ENCODE peak calls at places on chromosomes 11 and 22, in seven cellular contexts. A is lower leg skin, O is osteoblast, C is OCI-LY7, G is GM12878, W is hepatocyte, M is fibroblast of lung. V is an unnamed sample.

GRCh38 chr22:24105661-24106060 is 75.6 kb upstream of the SUSD2 start:
- DNase-seq in A (no peak), O (no peak), C (no peak), G (no peak), W (no peak), M (no peak), V (no peak)

GRCh38 chr11:19789840-19790710 is 77.4 kb downstream of the NAV2 start:
- DNase-seq in A (no peak), O (peak; percentile 89), C (no peak), G (no peak), W (peak; percentile 69), M (peak; percentile 81), V (peak; percentile 91)

GRCh38 chr11:8017894-8018741 is 31.0 kb downstream of the EIF3F start:
- DNase-seq in A (peak; percentile 54), O (peak; percentile 88), C (no peak), G (no peak), W (peak; percentile 24), M (peak; percentile 20), V (peak; percentile 34)

GRCh38 chr22:27724706-27725105 is 76.8 kb downstream of the MN1 start:
- DNase-seq in A (no peak), O (no peak), C (no peak), G (no peak), W (no peak), M (no peak), V (peak; percentile 84)

GRCh38 chr11:36300651-36301050 is 4.6 kb downstream of the PRR5L start:
- DNase-seq in A (peak; percentile 86), O (no peak), C (no peak), G (no peak), W (peak; percentile 35), M (peak; percentile 89), V (peak; percentile 57)

GRCh38 chr11:6638437-6638836 is 17.2 kb downstream of the DCHS1 start:
- DNase-seq in A (no peak), O (no peak), C (no peak), G (no peak), W (no peak), M (no peak), V (no peak)

GRCh38 chr22:42376721-42377177 is 55.5 kb downstream of the NFAM1 start:
- DNase-seq in A (peak; percentile 96), O (no peak), C (no peak), G (no peak), W (peak; percentile 87), M (peak; percentile 89), V (peak; percentile 92)

GRCh38 chr11:108680267-108680666 is 15.4 kb downstream of the DDX10 start:
- DNase-seq in A (no peak), O (no peak), C (no peak), G (no peak), W (no peak), M (peak; percentile 24), V (peak; percentile 23)

GRCh38 chr22:20432244-20432686 is 5.4 kb downstream of the SCARF2 start:
- DNase-seq in A (peak; percentile 82), O (peak; percentile 89), C (no peak), G (no peak), W (no peak), M (no peak), V (no peak)

GRCh38 chr11:32103941-32104340 is 13.1 kb downstream of the RCN1 start:
- DNase-seq in A (no peak), O (no peak), C (no peak), G (no peak), W (no peak), M (no peak), V (no peak)

GRCh38 chr11:8282621-8283509 is 19.2 kb upstream of the LMO1 start:
- DNase-seq in A (peak; percentile 60), O (no peak), C (no peak), G (no peak), W (no peak), M (no peak), V (no peak)

GRCh38 chr11:34948721-34949120 is 32.3 kb downstream of the PDHX start:
- DNase-seq in A (no peak), O (peak; percentile 58), C (no peak), G (no peak), W (no peak), M (peak; percentile 32), V (peak; percentile 74)

GRCh38 chr11:130480721-130481140 is 32.3 kb downstream of the ADAMTS15 start:
- DNase-seq in A (peak; percentile 20), O (peak; percentile 86), C (no peak), G (no peak), W (no peak), M (no peak), V (peak; percentile 48)

GRCh38 chr11:2886191-2886894 is 768 bp upstream of the CDKN1C start:
- DNase-seq in A (no peak), O (peak; percentile 96), C (peak; percentile 30), G (no peak), W (peak; percentile 79), M (peak; percentile 42), V (no peak)

GRCh38 chr11:19953909-19954308 is 206.4 kb downstream of the DBX1 start:
- DNase-seq in A (no peak), O (peak; percentile 25), C (no peak), G (no peak), W (peak; percentile 71), M (peak; percentile 88), V (peak; percentile 84)

GRCh38 chr11:96294289-96294688 is 48.7 kb downstream of the MAML2 start:
- DNase-seq in A (no peak), O (no peak), C (no peak), G (no peak), W (no peak), M (no peak), V (no peak)
- H3K4me3 ChIP-seq in A (no peak overlapping the region), O (no peak overlapping the region), C (no peak overlapping the region), G (peak overlapping the region; percentile 34), W (no peak overlapping the region), M (no peak overlapping the region), V (no peak overlapping the region)

DNA sequence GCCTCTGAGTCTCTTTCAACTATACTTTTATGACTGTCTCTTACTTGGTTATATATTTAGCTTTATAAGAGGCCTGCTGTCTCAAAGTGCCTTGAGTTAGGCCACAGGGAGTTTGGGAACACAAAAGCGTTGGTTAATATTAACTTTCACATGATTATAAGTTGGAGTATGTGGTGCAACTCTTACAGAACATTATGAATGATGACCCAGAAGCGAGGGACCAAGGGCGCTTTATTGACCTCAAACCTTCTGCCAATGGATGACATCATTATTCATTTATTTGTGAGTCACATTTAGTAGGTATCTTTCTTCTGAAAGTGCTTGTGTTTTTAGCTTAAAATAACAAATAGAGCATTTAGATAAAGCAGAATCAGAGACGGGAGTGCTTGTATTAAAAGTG is 298.0 kb upstream of the ZC3H12C start:
- DNase-seq in A (no peak), O (no peak), C (no peak), G (no peak), W (peak; percentile 5), M (peak; percentile 67), V (no peak)
- TF ChIP-seq CTCF in A (no peak), O (no peak), C (no peak), G (no peak), W (no peak), M (no peak), V (no peak)

GRCh38 chr11:119376197-119376847 is 5.2 kb downstream of the USP2 start:
- DNase-seq in A (peak; percentile 82), O (no peak), C (peak; percentile 44), G (no peak), W (no peak), M (peak; percentile 36), V (no peak)
- H3K4me3 ChIP-seq in A (no peak overlapping the region), O (no peak overlapping the region), C (no peak overlapping the region), G (no peak overlapping the region), W (no peak overlapping the region), M (no peak overlapping the region), V (no peak overlapping the region)

DNA sequence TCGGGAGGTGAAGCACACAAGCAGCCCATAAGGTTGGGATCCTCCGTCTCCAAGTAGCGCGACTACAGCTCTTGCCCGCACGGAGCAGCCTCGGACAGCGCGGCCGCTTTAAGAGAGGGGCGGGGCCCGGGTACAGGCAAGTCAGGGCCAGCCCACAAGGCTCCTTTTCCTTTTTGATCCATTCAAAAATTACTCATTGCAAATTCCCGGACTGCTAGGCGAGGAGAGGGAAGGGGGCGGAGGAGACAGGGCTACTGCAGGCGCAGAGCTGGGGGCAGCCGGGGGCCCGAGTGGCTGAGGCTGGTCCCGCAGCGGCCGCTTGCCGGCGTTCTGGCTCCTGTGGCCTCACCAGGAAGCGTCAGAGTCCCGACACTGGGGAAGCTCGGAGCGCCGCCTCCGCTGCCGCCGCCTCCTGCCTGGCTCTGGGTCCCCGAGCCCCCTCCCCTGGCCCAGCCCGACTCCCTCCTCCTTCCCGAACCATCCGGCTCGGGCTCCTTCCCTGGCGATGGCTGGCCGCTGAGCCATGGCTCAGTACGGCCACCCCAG is at the start of gene UBASH3B:
- DNase-seq in A (peak; percentile 93), O (peak; percentile 98), C (peak; percentile 80), G (no peak), W (peak; percentile 85), M (peak; percentile 88), V (peak; percentile 82)
- TF ChIP-seq CTCF in A (no peak), O (no peak), C (no peak), G (no peak), W (peak; percentile 14), M (peak; percentile 4), V (peak; percentile 22)

GRCh38 chr11:96242191-96242845 is 100.7 kb downstream of the MAML2 start:
- DNase-seq in A (no peak), O (no peak), C (peak; percentile 21), G (no peak), W (no peak), M (peak; percentile 75), V (peak; percentile 56)

GRCh38 chr11:96241351-96241841 is 101.6 kb downstream of the MAML2 start:
- DNase-seq in A (no peak), O (peak; percentile 32), C (peak; percentile 43), G (no peak), W (peak; percentile 46), M (no peak), V (no peak)

GRCh38 chr11:96246718-96247540 is 96.1 kb downstream of the MAML2 start:
- DNase-seq in A (no peak), O (peak; percentile 72), C (no peak), G (no peak), W (no peak), M (peak; percentile 63), V (peak; percentile 77)

GRCh38 chr11:96238563-96239166 is 104.3 kb downstream of the MAML2 start:
- DNase-seq in A (no peak), O (no peak), C (no peak), G (no peak), W (no peak), M (peak; percentile 67), V (peak; percentile 63)

DNA sequence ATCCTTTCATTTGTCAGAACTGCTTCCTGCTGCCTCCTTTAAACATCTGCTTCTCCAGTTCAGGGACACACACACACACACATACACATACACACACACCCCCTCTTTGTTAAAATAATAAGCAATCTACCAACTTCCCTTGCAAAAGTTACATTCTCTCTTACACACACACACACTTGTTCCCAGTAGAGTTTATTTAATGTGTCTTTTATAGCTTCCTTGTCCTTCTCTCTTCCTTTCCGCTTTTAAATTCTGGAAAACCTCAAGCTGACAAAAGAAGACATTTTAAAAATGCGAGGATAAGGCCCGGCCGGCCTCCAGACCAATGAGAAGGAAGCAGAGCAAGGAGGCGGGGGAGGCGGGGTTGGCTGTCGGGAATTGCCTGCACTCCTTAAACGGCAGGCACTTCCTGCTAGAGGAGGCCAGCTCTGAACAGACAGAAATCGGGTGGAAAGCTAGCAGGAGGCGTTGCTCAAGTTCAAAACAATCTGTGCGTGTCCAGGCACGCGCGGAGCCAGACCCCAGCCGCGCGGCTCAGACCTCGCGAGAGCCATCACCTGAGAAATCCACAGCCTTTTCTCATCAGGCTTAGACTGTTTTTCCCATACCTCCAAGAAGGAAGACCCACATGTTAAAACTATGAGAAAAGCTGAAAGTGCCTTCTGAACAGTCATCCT is 99.9 kb downstream of the MAML2 start:
- DNase-seq in A (peak; percentile 98), O (peak; percentile 88), C (no peak), G (peak; percentile 86), W (peak; percentile 96), M (peak; percentile 98), V (peak; percentile 98)
- H3K4me3 ChIP-seq in A (no peak overlapping the region), O (peak overlapping the region; percentile 69), C (no peak overlapping the region), G (peak overlapping the region; percentile 60), W (peak overlapping the region; percentile 4), M (peak overlapping the region; percentile 53), V (peak overlapping the region; percentile 48)

GRCh38 chr11:106585061-106585460 is 433.2 kb downstream of the GUCY1A2 start:
- DNase-seq in A (no peak), O (no peak), C (no peak), G (no peak), W (peak; percentile 28), M (peak; percentile 49), V (peak; percentile 54)
- TF ChIP-seq CTCF in A (no peak), O (peak; percentile 70), C (no peak), G (no peak), W (peak; percentile 51), M (peak; percentile 42), V (peak; percentile 65)